ENCODE peak calls at places on chromosome 5, in nine cellular contexts. V is endothelial cell; X is transverse colon; L is HTR-8/SVneo; K is foreskin fibroblast; W is stimulated activated CD4-positive, alpha-beta T cell treated with anti-CD3 and anti-CD28 coated beads, Interleukin-1b, Interleukin-23, amount 100 ng/mL, for 1 hour; O is A172; T is GM12865; C is fibroblast of lung. B is an unnamed sample.

GRCh38 chr5:74761241-74761640 is 5.7 kb downstream of the GFM2 start:
- DNase-seq in V (no peak), X (no peak), L (no peak), K (no peak), W (no peak), O (peak), T (no peak), C (no peak), B (no peak)

GRCh38 chr5:74206571-74207550 is 433.7 kb downstream of the ENC1 start:
- DNase-seq in V (no peak), X (peak), L (peak), K (peak), W (no peak), O (peak), T (no peak), C (peak), B (peak)

GRCh38 chr5:54383225-54383624 is 72.3 kb upstream of the HSPB3 start:
- DNase-seq in V (no peak), X (no peak), L (no peak), K (peak), W (no peak), O (no peak), T (no peak), C (peak), B (peak)

GRCh38 chr5:168851902-168852321 is 272.7 kb upstream of the PANK3 start:
- DNase-seq in V (no peak), X (no peak), L (no peak), K (no peak), W (no peak), O (peak), T (peak), C (no peak), B (peak)

GRCh38 chr5:124751031-124751430 is 4.6 kb upstream of the ZNF608 start:
- DNase-seq in V (no peak), X (no peak), L (no peak), K (no peak), W (no peak), O (no peak), T (no peak), C (no peak), B (no peak)

GRCh38 chr5:137617806-137618205 is 118.1 kb downstream of the KLHL3 start:
- DNase-seq in V (no peak), X (no peak), L (peak), K (peak), W (no peak), O (peak), T (no peak), C (peak), B (peak)

GRCh38 chr5:132765311-132766019 is 11.6 kb downstream of the SEPTIN8 start:
- DNase-seq in V (no peak), X (peak), L (no peak), K (no peak), W (no peak), O (no peak), T (no peak), C (no peak), B (no peak)

GRCh38 chr5:387491-388265 is 55.3 kb upstream of the EXOC3 start:
- DNase-seq in V (no peak), X (no peak), L (no peak), K (no peak), W (no peak), O (no peak), T (no peak), C (no peak), B (no peak)

GRCh38 chr5:151740336-151740942 is 18.0 kb downstream of the ATOX1 start:
- DNase-seq in V (peak), X (peak), L (peak), K (peak), W (no peak), O (peak), T (peak), C (peak), B (peak)

GRCh38 chr5:16712178-16712577 is 95.4 kb upstream of the RETREG1 start:
- DNase-seq in V (no peak), X (no peak), L (no peak), K (no peak), W (no peak), O (no peak), T (no peak), C (no peak), B (no peak)

GRCh38 chr5:173535166-173535975 is 81.1 kb downstream of the BOD1 start:
- DNase-seq in V (no peak), X (no peak), L (no peak), K (no peak), W (no peak), O (no peak), T (no peak), C (no peak), B (peak)

GRCh38 chr5:58816181-58816731 is 233.4 kb downstream of the RAB3C start:
- DNase-seq in V (no peak), X (no peak), L (no peak), K (no peak), W (no peak), O (no peak), T (no peak), C (no peak), B (no peak)

GRCh38 chr5:18195910-18196309 is 561.6 kb downstream of the TAF11L14 start:
- DNase-seq in V (no peak), X (no peak), L (no peak), K (no peak), W (no peak), O (no peak), T (no peak), C (no peak), B (no peak)

GRCh38 chr5:72328172-72328571 is 8.0 kb downstream of the PTCD2 start:
- DNase-seq in V (no peak), X (no peak), L (no peak), K (peak), W (no peak), O (peak), T (no peak), C (peak), B (peak)

GRCh38 chr5:159052282-159053011 is 47.3 kb downstream of the EBF1 start:
- DNase-seq in V (no peak), X (no peak), L (no peak), K (no peak), W (no peak), O (no peak), T (peak), C (no peak), B (no peak)

GRCh38 chr5:93622240-93622885 is 39.3 kb downstream of the NR2F1 start:
- DNase-seq in V (no peak), X (no peak), L (no peak), K (peak), W (no peak), O (no peak), T (peak), C (peak), B (peak)

GRCh38 chr5:107930891-107931290 is 260.2 kb upstream of the EFNA5 start:
- DNase-seq in V (no peak), X (no peak), L (no peak), K (no peak), W (no peak), O (no peak), T (no peak), C (no peak), B (no peak)

GRCh38 chr5:40378431-40379175 is 301.1 kb upstream of the PTGER4 start:
- DNase-seq in V (no peak), X (no peak), L (no peak), K (no peak), W (no peak), O (no peak), T (peak), C (no peak), B (no peak)

GRCh38 chr5:140630296-140630695 is 2.7 kb downstream of the CD14 start:
- DNase-seq in V (no peak), X (no peak), L (no peak), K (peak), W (no peak), O (no peak), T (no peak), C (no peak), B (no peak)

GRCh38 chr5:54148858-54149257 is 161.5 kb downstream of the ARL15 start:
- DNase-seq in V (no peak), X (no peak), L (no peak), K (peak), W (no peak), O (no peak), T (no peak), C (peak), B (no peak)

GRCh38 chr5:142013734-142014495 is 1.1 kb upstream of the GNPDA1 start:
- DNase-seq in V (no peak), X (peak), L (no peak), K (peak), W (no peak), O (no peak), T (no peak), C (peak), B (peak)

GRCh38 chr5:153835891-153836515 is 202.7 kb downstream of the FAM114A2 start:
- DNase-seq in V (no peak), X (no peak), L (no peak), K (no peak), W (no peak), O (no peak), T (no peak), C (no peak), B (no peak)

GRCh38 chr5:102014371-102014770 is 281.7 kb downstream of the SLCO4C1 start:
- DNase-seq in V (no peak), X (no peak), L (no peak), K (no peak), W (no peak), O (no peak), T (no peak), C (no peak), B (no peak)

GRCh38 chr5:1732238-1732880 is 67.3 kb downstream of the MRPL36 start:
- DNase-seq in V (peak), X (no peak), L (no peak), K (no peak), W (no peak), O (no peak), T (no peak), C (no peak), B (no peak)

GRCh38 chr5:93403529-93403928 is 177.5 kb downstream of the NR2F1-AS1 start:
- DNase-seq in V (no peak), X (no peak), L (no peak), K (peak), W (no peak), O (no peak), T (no peak), C (no peak), B (no peak)

GRCh38 chr5:102813740-102814139 is 58.6 kb downstream of the PAM start:
- DNase-seq in V (no peak), X (no peak), L (no peak), K (no peak), W (no peak), O (no peak), T (no peak), C (no peak), B (no peak)

GRCh38 chr5:73295447-73295846 is 122.5 kb downstream of the TMEM174 start:
- DNase-seq in V (no peak), X (no peak), L (no peak), K (no peak), W (no peak), O (no peak), T (peak), C (no peak), B (no peak)

GRCh38 chr5:138508958-138509357 is 34.1 kb downstream of the ETF1 start:
- DNase-seq in V (no peak), X (no peak), L (no peak), K (no peak), W (no peak), O (no peak), T (no peak), C (no peak), B (no peak)

GRCh38 chr5:3365501-3366215 is 230.0 kb upstream of the IRX1 start:
- DNase-seq in V (no peak), X (no peak), L (no peak), K (no peak), W (no peak), O (no peak), T (no peak), C (no peak), B (no peak)

GRCh38 chr5:173888473-173889135 is 455 bp downstream of the CPEB4 start:
- DNase-seq in V (peak), X (peak), L (no peak), K (peak), W (no peak), O (peak), T (no peak), C (peak), B (peak)

GRCh38 chr5:78420548-78420947 is 60.1 kb downstream of the SCAMP1 start:
- DNase-seq in V (no peak), X (no peak), L (no peak), K (no peak), W (no peak), O (no peak), T (no peak), C (no peak), B (no peak)

GRCh38 chr5:169423580-169424278 is 122.8 kb upstream of the SLIT3 start:
- DNase-seq in V (no peak), X (no peak), L (no peak), K (no peak), W (no peak), O (no peak), T (no peak), C (no peak), B (no peak)

GRCh38 chr5:14628346-14628745 is 36.2 kb upstream of the OTULIN start:
- DNase-seq in V (peak), X (no peak), L (peak), K (peak), W (peak), O (peak), T (peak), C (peak), B (peak)

GRCh38 chr5:132103969-132104391 is 30.4 kb downstream of the CSF2 start:
- DNase-seq in V (no peak), X (no peak), L (no peak), K (no peak), W (no peak), O (no peak), T (peak), C (peak), B (peak)

GRCh38 chr5:53059281-53059680 is 50.3 kb downstream of the MOCS2 start:
- DNase-seq in V (no peak), X (no peak), L (no peak), K (peak), W (no peak), O (no peak), T (no peak), C (no peak), B (no peak)

GRCh38 chr5:1060535-1060981 is 51.3 kb downstream of the SLC12A7 start:
- DNase-seq in V (no peak), X (no peak), L (no peak), K (no peak), W (no peak), O (no peak), T (no peak), C (no peak), B (no peak)

GRCh38 chr5:169701910-169702451 is 64.9 kb downstream of the DOCK2 start:
- DNase-seq in V (no peak), X (no peak), L (no peak), K (peak), W (no peak), O (peak), T (no peak), C (peak), B (peak)